ENCODE peak calls at places on chromosomes 4 and X, in four cellular contexts. D is fibroblast of pulmonary artery; R is fibroblast of lung; M is activated CD8-positive, alpha-beta T cell treated with anti-CD3 and anti-CD28 coated beads, Interleukin-2, amount 10 ng/mL, durations not matched to agents 7 days and 5 days. I is an unnamed sample.

GRCh38 chrX:102934624-102935023 is 2.4 kb upstream of the RAB40AL start:
- DNase-seq in R (no peak), M (peak), D (peak), I (no peak)

GRCh38 chr4:51906167-51906647 is 63.3 kb downstream of the DCUN1D4 start:
- DNase-seq in R (peak), D (peak), M (no peak), I (no peak)

GRCh38 chrX:139932077-139932900 is 564 bp downstream of the ATP11C start:
- DNase-seq in R (peak), D (peak), M (peak), I (no peak)

GRCh38 chr4:169412046-169412445 is 141.3 kb upstream of the SH3RF1 start:
- DNase-seq in D (no peak), R (no peak), M (no peak), I (no peak)

GRCh38 chrX:67789536-67789935 is 245.7 kb downstream of the AR start:
- DNase-seq in D (no peak), M (no peak), R (no peak), I (no peak)

GRCh38 chr4:4423706-4424498 is 37.0 kb downstream of the NSG1 start:
- DNase-seq in M (no peak), R (no peak), D (no peak), I (no peak)

GRCh38 chrX:85928606-85929005 is 118.8 kb downstream of the CHM start:
- DNase-seq in R (no peak), M (no peak), D (no peak), I (no peak)

GRCh38 chrX:41265615-41266014 is 68.3 kb upstream of the DDX3X start:
- DNase-seq in R (peak), D (peak), M (peak), I (no peak)

GRCh38 chrX:153884136-153885076 is 1.6 kb downstream of the L1CAM start:
- DNase-seq in R (no peak), D (no peak), M (no peak), I (no peak)

GRCh38 chr4:159201168-159201567 is 98.3 kb downstream of the RAPGEF2 start:
- DNase-seq in D (no peak), M (no peak), R (no peak), I (no peak)

I was measured in AG04449.